ENCODE peak calls at places on chromosomes 4 and X, in eight cellular contexts. One of them, this sample, is unnamed.

GRCh38 chrX:39253551-39253950 is 452.3 kb downstream of the MID1IP1 start:
- DNase-seq in cardiac fibroblast: no peak
- DNase-seq in heart right ventricle: no peak
- DNase-seq in brain microvascular endothelial cell: no peak
- DNase-seq in cardiac muscle cell: no peak
- DNase-seq in kidney epithelial cell: no peak
- DNase-seq in heart left ventricle: no peak
- DNase-seq in fibroblast of lung: no peak
- DNase-seq in this sample: no peak

GRCh38 chr4:78653655-78654054 is 102.1 kb downstream of the ANXA3 start:
- DNase-seq in cardiac fibroblast: no peak
- DNase-seq in heart right ventricle: no peak
- DNase-seq in brain microvascular endothelial cell: peak
- DNase-seq in cardiac muscle cell: no peak
- DNase-seq in kidney epithelial cell: no peak
- DNase-seq in heart left ventricle: no peak
- DNase-seq in fibroblast of lung: peak
- DNase-seq in this sample: no peak

GRCh38 chrX:70301716-70302115 is 11.8 kb downstream of the KIF4A start:
- DNase-seq in cardiac fibroblast: peak
- DNase-seq in heart right ventricle: no peak
- DNase-seq in brain microvascular endothelial cell: peak
- DNase-seq in cardiac muscle cell: no peak
- DNase-seq in kidney epithelial cell: no peak
- DNase-seq in heart left ventricle: no peak
- DNase-seq in fibroblast of lung: peak
- DNase-seq in this sample: no peak

GRCh38 chr4:81137894-81138293 is 77.1 kb downstream of the PRKG2 start:
- DNase-seq in cardiac fibroblast: no peak
- DNase-seq in heart right ventricle: no peak
- DNase-seq in brain microvascular endothelial cell: no peak
- DNase-seq in cardiac muscle cell: no peak
- DNase-seq in kidney epithelial cell: no peak
- DNase-seq in heart left ventricle: no peak
- DNase-seq in fibroblast of lung: no peak
- DNase-seq in this sample: no peak

GRCh38 chr4:168797176-168797575 is 212.9 kb downstream of the CBR4 start:
- DNase-seq in cardiac fibroblast: peak
- DNase-seq in heart right ventricle: no peak
- DNase-seq in brain microvascular endothelial cell: peak
- DNase-seq in cardiac muscle cell: no peak
- DNase-seq in kidney epithelial cell: peak
- DNase-seq in heart left ventricle: no peak
- DNase-seq in fibroblast of lung: peak
- DNase-seq in this sample: no peak

GRCh38 chrX:12013220-12013619 is 125.1 kb upstream of the FRMPD4 start:
- DNase-seq in cardiac fibroblast: peak
- DNase-seq in heart right ventricle: no peak
- DNase-seq in brain microvascular endothelial cell: peak
- DNase-seq in cardiac muscle cell: no peak
- DNase-seq in kidney epithelial cell: peak
- DNase-seq in heart left ventricle: no peak
- DNase-seq in fibroblast of lung: peak
- DNase-seq in this sample: no peak

GRCh38 chrX:132875705-132876508 is 82.5 kb downstream of the HS6ST2 start:
- DNase-seq in cardiac fibroblast: no peak
- DNase-seq in heart right ventricle: no peak
- DNase-seq in brain microvascular endothelial cell: no peak
- DNase-seq in cardiac muscle cell: no peak
- DNase-seq in kidney epithelial cell: no peak
- DNase-seq in heart left ventricle: no peak
- DNase-seq in fibroblast of lung: no peak
- DNase-seq in this sample: no peak

GRCh38 chr4:102883278-102883677 is 14.5 kb downstream of the CISD2 start:
- DNase-seq in cardiac fibroblast: no peak
- DNase-seq in heart right ventricle: no peak
- DNase-seq in brain microvascular endothelial cell: no peak
- DNase-seq in cardiac muscle cell: no peak
- DNase-seq in kidney epithelial cell: no peak
- DNase-seq in heart left ventricle: no peak
- DNase-seq in fibroblast of lung: no peak
- DNase-seq in this sample: no peak

GRCh38 chr4:5256416-5256815 is 205.1 kb downstream of the STK32B start:
- DNase-seq in cardiac fibroblast: no peak
- DNase-seq in heart right ventricle: no peak
- DNase-seq in brain microvascular endothelial cell: no peak
- DNase-seq in cardiac muscle cell: no peak
- DNase-seq in kidney epithelial cell: no peak
- DNase-seq in heart left ventricle: no peak
- DNase-seq in fibroblast of lung: no peak
- DNase-seq in this sample: no peak

GRCh38 chrX:17038681-17039161 is 92.3 kb downstream of the REPS2 start:
- DNase-seq in cardiac fibroblast: peak
- DNase-seq in heart right ventricle: no peak
- DNase-seq in brain microvascular endothelial cell: no peak
- DNase-seq in cardiac muscle cell: peak
- DNase-seq in kidney epithelial cell: no peak
- DNase-seq in heart left ventricle: no peak
- DNase-seq in fibroblast of lung: peak
- DNase-seq in this sample: no peak

GRCh38 chr4:4855293-4856070 is 4.0 kb upstream of the MSX1 start:
- DNase-seq in cardiac fibroblast: no peak
- DNase-seq in heart right ventricle: no peak
- DNase-seq in brain microvascular endothelial cell: no peak
- DNase-seq in cardiac muscle cell: no peak
- DNase-seq in kidney epithelial cell: no peak
- DNase-seq in heart left ventricle: peak
- DNase-seq in fibroblast of lung: no peak
- DNase-seq in this sample: no peak

GRCh38 chr4:150078996-150079581 is 844 bp downstream of the DCLK2 start:
- DNase-seq in cardiac fibroblast: peak
- DNase-seq in heart right ventricle: peak
- DNase-seq in brain microvascular endothelial cell: peak
- DNase-seq in cardiac muscle cell: peak
- DNase-seq in kidney epithelial cell: no peak
- DNase-seq in heart left ventricle: peak
- DNase-seq in fibroblast of lung: peak
- DNase-seq in this sample: no peak

GRCh38 chr4:101669138-101669831 is 121.2 kb upstream of the BANK1 start:
- DNase-seq in cardiac fibroblast: no peak
- DNase-seq in heart right ventricle: no peak
- DNase-seq in brain microvascular endothelial cell: no peak
- DNase-seq in cardiac muscle cell: no peak
- DNase-seq in kidney epithelial cell: no peak
- DNase-seq in heart left ventricle: no peak
- DNase-seq in fibroblast of lung: no peak
- DNase-seq in this sample: no peak

GRCh38 chrX:129980540-129981206 is 1.8 kb upstream of the BCORL1 start:
- DNase-seq in cardiac fibroblast: peak
- DNase-seq in heart right ventricle: peak
- DNase-seq in brain microvascular endothelial cell: no peak
- DNase-seq in cardiac muscle cell: peak
- DNase-seq in kidney epithelial cell: no peak
- DNase-seq in heart left ventricle: peak
- DNase-seq in fibroblast of lung: no peak
- DNase-seq in this sample: no peak

GRCh38 chr4:72301759-72302158 is 267.3 kb downstream of the ADAMTS3 start:
- DNase-seq in cardiac fibroblast: no peak
- DNase-seq in heart right ventricle: no peak
- DNase-seq in brain microvascular endothelial cell: no peak
- DNase-seq in cardiac muscle cell: no peak
- DNase-seq in kidney epithelial cell: no peak
- DNase-seq in heart left ventricle: no peak
- DNase-seq in fibroblast of lung: no peak
- DNase-seq in this sample: no peak

GRCh38 chrX:2654436-2655340 is 36.4 kb upstream of the CD99 start:
- DNase-seq in cardiac fibroblast: no peak
- DNase-seq in heart right ventricle: no peak
- DNase-seq in brain microvascular endothelial cell: no peak
- DNase-seq in cardiac muscle cell: no peak
- DNase-seq in kidney epithelial cell: no peak
- DNase-seq in heart left ventricle: no peak
- DNase-seq in fibroblast of lung: no peak
- DNase-seq in this sample: no peak
- H3K4me3 ChIP-seq in cardiac fibroblast: no peak
- H3K4me3 ChIP-seq in heart right ventricle: no peak
- H3K4me3 ChIP-seq in brain microvascular endothelial cell: no peak
- H3K4me3 ChIP-seq in cardiac muscle cell: no peak
- H3K4me3 ChIP-seq in kidney epithelial cell: no peak
- H3K4me3 ChIP-seq in heart left ventricle: no peak
- H3K4me3 ChIP-seq in fibroblast of lung: no peak
- H3K4me3 ChIP-seq in this sample: no peak

GRCh38 chr4:95362906-95363578 is 185.7 kb downstream of the UNC5C start:
- DNase-seq in cardiac fibroblast: peak
- DNase-seq in heart right ventricle: no peak
- DNase-seq in brain microvascular endothelial cell: peak
- DNase-seq in cardiac muscle cell: peak
- DNase-seq in kidney epithelial cell: no peak
- DNase-seq in heart left ventricle: no peak
- DNase-seq in fibroblast of lung: peak
- DNase-seq in this sample: no peak
- TF ChIP-seq CTCF in cardiac fibroblast: no peak
- TF ChIP-seq CTCF in heart right ventricle: no peak
- TF ChIP-seq CTCF in brain microvascular endothelial cell: no peak
- TF ChIP-seq CTCF in cardiac muscle cell: peak
- TF ChIP-seq CTCF in kidney epithelial cell: peak
- TF ChIP-seq CTCF in heart left ventricle: no peak
- TF ChIP-seq CTCF in fibroblast of lung: no peak
- TF ChIP-seq CTCF in this sample: peak

DNA sequence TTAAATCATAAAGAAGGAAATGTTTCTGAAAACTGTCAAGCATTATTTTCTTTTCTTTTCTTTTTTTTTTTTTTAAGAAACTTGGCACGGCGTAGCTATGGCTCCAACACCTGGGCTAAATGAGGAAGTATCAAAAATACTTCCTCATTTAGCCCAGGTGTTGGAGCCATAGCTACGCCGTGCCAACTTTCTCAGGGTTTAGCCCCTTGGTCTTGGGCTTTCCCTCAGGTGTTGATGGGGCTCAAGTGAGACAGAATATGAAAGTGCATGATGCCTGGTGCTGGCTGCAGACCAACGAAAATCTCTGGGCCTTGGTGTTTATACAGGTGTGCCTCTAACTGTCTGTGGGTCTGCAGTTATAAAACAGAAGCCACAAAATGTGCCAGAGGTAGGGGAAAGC is 132.7 kb downstream of the ARHGAP24 start:
- DNase-seq in cardiac fibroblast: no peak
- DNase-seq in heart right ventricle: no peak
- DNase-seq in brain microvascular endothelial cell: no peak
- DNase-seq in cardiac muscle cell: no peak
- DNase-seq in kidney epithelial cell: no peak
- DNase-seq in heart left ventricle: no peak
- DNase-seq in fibroblast of lung: no peak
- DNase-seq in this sample: no peak
- H3K4me3 ChIP-seq in cardiac fibroblast: no peak
- H3K4me3 ChIP-seq in heart right ventricle: no peak
- H3K4me3 ChIP-seq in brain microvascular endothelial cell: no peak
- H3K4me3 ChIP-seq in cardiac muscle cell: no peak
- H3K4me3 ChIP-seq in kidney epithelial cell: no peak
- H3K4me3 ChIP-seq in heart left ventricle: no peak
- H3K4me3 ChIP-seq in fibroblast of lung: no peak
- H3K4me3 ChIP-seq in this sample: no peak

GRCh38 chrX:48854898-48855297 is 19.5 kb upstream of the PCSK1N start:
- DNase-seq in cardiac fibroblast: peak
- DNase-seq in heart right ventricle: no peak
- DNase-seq in brain microvascular endothelial cell: no peak
- DNase-seq in cardiac muscle cell: no peak
- DNase-seq in kidney epithelial cell: no peak
- DNase-seq in heart left ventricle: no peak
- DNase-seq in fibroblast of lung: no peak
- DNase-seq in this sample: no peak
- TF ChIP-seq CTCF in cardiac fibroblast: peak
- TF ChIP-seq CTCF in heart right ventricle: peak
- TF ChIP-seq CTCF in brain microvascular endothelial cell: peak
- TF ChIP-seq CTCF in cardiac muscle cell: peak
- TF ChIP-seq CTCF in kidney epithelial cell: peak
- TF ChIP-seq CTCF in heart left ventricle: no peak
- TF ChIP-seq CTCF in fibroblast of lung: peak
- TF ChIP-seq CTCF in this sample: peak

DNA sequence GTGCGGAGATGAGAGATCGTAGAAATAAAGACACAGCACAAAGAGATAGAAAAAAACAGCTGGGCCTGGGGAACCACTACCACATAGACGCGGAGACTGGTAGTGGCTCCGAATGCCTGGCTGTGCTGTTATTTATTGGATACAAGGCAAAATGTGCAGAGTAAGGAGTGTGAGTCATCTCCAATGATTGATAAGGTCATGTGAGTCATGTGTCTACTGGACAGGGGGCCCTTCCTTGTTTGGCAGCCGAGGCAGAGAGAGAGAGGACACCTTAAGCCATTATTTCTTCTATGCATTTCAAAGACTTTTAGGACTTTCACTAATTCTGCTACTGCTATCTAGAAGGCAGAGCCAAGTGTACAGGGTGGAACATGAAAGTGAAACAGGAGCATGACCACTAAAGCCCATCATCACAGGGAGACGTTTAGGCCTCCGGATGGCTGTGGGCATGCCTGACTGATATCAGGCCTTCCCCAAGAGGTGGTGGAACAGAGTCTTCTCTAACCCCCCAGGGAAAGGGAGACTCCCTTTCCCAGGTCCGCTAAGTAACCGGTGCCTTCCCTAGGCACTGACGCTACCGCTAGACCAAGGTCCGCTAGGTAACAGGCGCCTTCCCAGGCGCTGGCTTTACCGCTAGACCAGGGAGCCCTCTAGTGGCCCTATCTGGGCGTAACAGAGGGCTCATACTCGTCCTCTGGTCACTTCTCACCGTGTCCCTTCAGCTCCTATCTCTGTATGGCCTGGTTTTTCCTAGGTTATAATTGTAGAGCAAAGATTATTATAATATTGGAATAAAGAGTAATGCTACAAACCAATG is 921.5 kb upstream of the PCDH10 start:
- DNase-seq in cardiac fibroblast: peak
- DNase-seq in heart right ventricle: peak
- DNase-seq in brain microvascular endothelial cell: peak
- DNase-seq in cardiac muscle cell: peak
- DNase-seq in kidney epithelial cell: no peak
- DNase-seq in heart left ventricle: no peak
- DNase-seq in fibroblast of lung: peak
- DNase-seq in this sample: no peak
- H3K4me3 ChIP-seq in cardiac fibroblast: peak
- H3K4me3 ChIP-seq in heart right ventricle: no peak
- H3K4me3 ChIP-seq in brain microvascular endothelial cell: peak
- H3K4me3 ChIP-seq in cardiac muscle cell: no peak
- H3K4me3 ChIP-seq in kidney epithelial cell: peak
- H3K4me3 ChIP-seq in heart left ventricle: peak
- H3K4me3 ChIP-seq in fibroblast of lung: peak
- H3K4me3 ChIP-seq in this sample: no peak

GRCh38 chr4:180190382-180190781 is 2052.8 kb upstream of the TENM3 start:
- DNase-seq in cardiac fibroblast: no peak
- DNase-seq in heart right ventricle: no peak
- DNase-seq in brain microvascular endothelial cell: no peak
- DNase-seq in cardiac muscle cell: no peak
- DNase-seq in kidney epithelial cell: no peak
- DNase-seq in heart left ventricle: no peak
- DNase-seq in fibroblast of lung: no peak
- DNase-seq in this sample: no peak
- TF ChIP-seq CTCF in cardiac fibroblast: no peak
- TF ChIP-seq CTCF in heart right ventricle: no peak
- TF ChIP-seq CTCF in brain microvascular endothelial cell: no peak
- TF ChIP-seq CTCF in cardiac muscle cell: no peak
- TF ChIP-seq CTCF in kidney epithelial cell: no peak
- TF ChIP-seq CTCF in heart left ventricle: no peak
- TF ChIP-seq CTCF in fibroblast of lung: no peak
- TF ChIP-seq CTCF in this sample: no peak

This sample was measured in retinal pigment epithelial cell.